ENCODE peak calls at places on chromosomes 5 and 9, in nine cellular contexts. One of them, this sample, is unnamed.

GRCh38 chr5:1429501-1429900 is 15.7 kb downstream of the SLC6A3 start:
- DNase-seq in MM.1S: no peak
- DNase-seq in upper lobe of left lung: peak
- DNase-seq in transverse colon: no peak
- DNase-seq in keratinocyte: no peak
- DNase-seq in psoas muscle: peak
- DNase-seq in AG04449: no peak
- DNase-seq in GM20000: no peak
- DNase-seq in brain microvascular endothelial cell: no peak
- DNase-seq in this sample: no peak

GRCh38 chr5:134289509-134290113 is 63.7 kb upstream of the PPP2CA start:
- DNase-seq in brain microvascular endothelial cell: peak
- DNase-seq in psoas muscle: no peak
- DNase-seq in MM.1S: peak
- DNase-seq in AG04449: peak
- DNase-seq in GM20000: peak
- DNase-seq in keratinocyte: peak
- DNase-seq in upper lobe of left lung: peak
- DNase-seq in transverse colon: peak
- DNase-seq in this sample: no peak

GRCh38 chr9:115353681-115354080 is 235.7 kb upstream of the TNC start:
- DNase-seq in AG04449: no peak
- DNase-seq in transverse colon: no peak
- DNase-seq in brain microvascular endothelial cell: no peak
- DNase-seq in MM.1S: peak
- DNase-seq in GM20000: no peak
- DNase-seq in keratinocyte: no peak
- DNase-seq in upper lobe of left lung: no peak
- DNase-seq in psoas muscle: no peak
- DNase-seq in this sample: no peak

GRCh38 chr9:108444400-108445358 is 411.1 kb downstream of the ACTL7B start:
- DNase-seq in psoas muscle: no peak
- DNase-seq in MM.1S: no peak
- DNase-seq in transverse colon: no peak
- DNase-seq in GM20000: no peak
- DNase-seq in AG04449: peak
- DNase-seq in keratinocyte: peak
- DNase-seq in brain microvascular endothelial cell: peak
- DNase-seq in upper lobe of left lung: peak
- DNase-seq in this sample: no peak

GRCh38 chr5:32001722-32002121 is 172.4 kb downstream of the GOLPH3 start:
- DNase-seq in transverse colon: no peak
- DNase-seq in AG04449: no peak
- DNase-seq in upper lobe of left lung: no peak
- DNase-seq in psoas muscle: no peak
- DNase-seq in keratinocyte: no peak
- DNase-seq in brain microvascular endothelial cell: no peak
- DNase-seq in MM.1S: no peak
- DNase-seq in GM20000: no peak
- DNase-seq in this sample: no peak

GRCh38 chr9:121607434-121608248 is 43.8 kb upstream of the DAB2IP start:
- DNase-seq in keratinocyte: no peak
- DNase-seq in transverse colon: no peak
- DNase-seq in GM20000: no peak
- DNase-seq in brain microvascular endothelial cell: peak
- DNase-seq in upper lobe of left lung: no peak
- DNase-seq in AG04449: peak
- DNase-seq in MM.1S: no peak
- DNase-seq in psoas muscle: peak
- DNase-seq in this sample: no peak

GRCh38 chr5:111830333-111830732 is 73.3 kb upstream of the NREP start:
- DNase-seq in psoas muscle: no peak
- DNase-seq in brain microvascular endothelial cell: peak
- DNase-seq in GM20000: no peak
- DNase-seq in keratinocyte: peak
- DNase-seq in MM.1S: no peak
- DNase-seq in upper lobe of left lung: no peak
- DNase-seq in transverse colon: no peak
- DNase-seq in AG04449: no peak
- DNase-seq in this sample: no peak

GRCh38 chr5:170818222-170818621 is 34.7 kb downstream of the GABRP start:
- DNase-seq in brain microvascular endothelial cell: peak
- DNase-seq in GM20000: no peak
- DNase-seq in keratinocyte: no peak
- DNase-seq in MM.1S: no peak
- DNase-seq in upper lobe of left lung: no peak
- DNase-seq in transverse colon: no peak
- DNase-seq in AG04449: peak
- DNase-seq in psoas muscle: no peak
- DNase-seq in this sample: no peak

GRCh38 chr9:83403864-83404263 is 134.3 kb downstream of the FRMD3 start:
- DNase-seq in MM.1S: no peak
- DNase-seq in keratinocyte: no peak
- DNase-seq in GM20000: no peak
- DNase-seq in brain microvascular endothelial cell: peak
- DNase-seq in upper lobe of left lung: no peak
- DNase-seq in psoas muscle: no peak
- DNase-seq in transverse colon: no peak
- DNase-seq in AG04449: peak
- DNase-seq in this sample: no peak

GRCh38 chr5:172795401-172795977 is 24.5 kb upstream of the DUSP1 start:
- DNase-seq in MM.1S: no peak
- DNase-seq in psoas muscle: peak
- DNase-seq in upper lobe of left lung: peak
- DNase-seq in transverse colon: peak
- DNase-seq in GM20000: no peak
- DNase-seq in AG04449: no peak
- DNase-seq in keratinocyte: no peak
- DNase-seq in brain microvascular endothelial cell: peak
- DNase-seq in this sample: no peak

GRCh38 chr5:107469485-107469884 is 201.3 kb downstream of the EFNA5 start:
- DNase-seq in GM20000: no peak
- DNase-seq in AG04449: peak
- DNase-seq in brain microvascular endothelial cell: peak
- DNase-seq in keratinocyte: peak
- DNase-seq in psoas muscle: no peak
- DNase-seq in MM.1S: no peak
- DNase-seq in transverse colon: no peak
- DNase-seq in upper lobe of left lung: no peak
- DNase-seq in this sample: no peak

GRCh38 chr9:120912958-120913672 is 13.5 kb downstream of the TRAF1 start:
- DNase-seq in GM20000: no peak
- DNase-seq in keratinocyte: no peak
- DNase-seq in psoas muscle: no peak
- DNase-seq in MM.1S: no peak
- DNase-seq in upper lobe of left lung: no peak
- DNase-seq in transverse colon: no peak
- DNase-seq in brain microvascular endothelial cell: no peak
- DNase-seq in AG04449: no peak
- DNase-seq in this sample: no peak

GRCh38 chr9:84866402-84866801 is 196.9 kb downstream of the NTRK2 start:
- DNase-seq in brain microvascular endothelial cell: no peak
- DNase-seq in GM20000: no peak
- DNase-seq in MM.1S: no peak
- DNase-seq in psoas muscle: no peak
- DNase-seq in upper lobe of left lung: no peak
- DNase-seq in transverse colon: no peak
- DNase-seq in AG04449: no peak
- DNase-seq in keratinocyte: no peak
- DNase-seq in this sample: no peak

GRCh38 chr9:84862786-84863185 is 193.3 kb downstream of the NTRK2 start:
- DNase-seq in psoas muscle: no peak
- DNase-seq in transverse colon: no peak
- DNase-seq in brain microvascular endothelial cell: peak
- DNase-seq in GM20000: no peak
- DNase-seq in AG04449: no peak
- DNase-seq in upper lobe of left lung: peak
- DNase-seq in MM.1S: no peak
- DNase-seq in keratinocyte: peak
- DNase-seq in this sample: no peak

GRCh38 chr9:84869091-84869490 is 199.6 kb downstream of the NTRK2 start:
- DNase-seq in GM20000: no peak
- DNase-seq in MM.1S: no peak
- DNase-seq in brain microvascular endothelial cell: no peak
- DNase-seq in transverse colon: no peak
- DNase-seq in AG04449: no peak
- DNase-seq in psoas muscle: no peak
- DNase-seq in upper lobe of left lung: no peak
- DNase-seq in keratinocyte: no peak
- DNase-seq in this sample: no peak

GRCh38 chr9:84863372-84863771 is 193.8 kb downstream of the NTRK2 start:
- DNase-seq in brain microvascular endothelial cell: no peak
- DNase-seq in psoas muscle: no peak
- DNase-seq in GM20000: no peak
- DNase-seq in upper lobe of left lung: no peak
- DNase-seq in MM.1S: no peak
- DNase-seq in AG04449: no peak
- DNase-seq in keratinocyte: no peak
- DNase-seq in transverse colon: no peak
- DNase-seq in this sample: no peak

GRCh38 chr9:84867171-84867570 is 197.6 kb downstream of the NTRK2 start:
- DNase-seq in transverse colon: no peak
- DNase-seq in GM20000: no peak
- DNase-seq in brain microvascular endothelial cell: no peak
- DNase-seq in upper lobe of left lung: no peak
- DNase-seq in keratinocyte: no peak
- DNase-seq in psoas muscle: no peak
- DNase-seq in MM.1S: no peak
- DNase-seq in AG04449: no peak
- DNase-seq in this sample: no peak
- TF ChIP-seq CTCF in transverse colon: no peak
- TF ChIP-seq CTCF in GM20000: no peak
- TF ChIP-seq CTCF in brain microvascular endothelial cell: no peak
- TF ChIP-seq CTCF in upper lobe of left lung: no peak
- TF ChIP-seq CTCF in keratinocyte: no peak
- TF ChIP-seq CTCF in psoas muscle: no peak
- TF ChIP-seq CTCF in MM.1S: no peak
- TF ChIP-seq CTCF in AG04449: no peak
- TF ChIP-seq CTCF in this sample: no peak

GRCh38 chr5:105638437-105638836 is 2032.3 kb downstream of the EFNA5 start:
- DNase-seq in upper lobe of left lung: no peak
- DNase-seq in brain microvascular endothelial cell: no peak
- DNase-seq in AG04449: no peak
- DNase-seq in MM.1S: no peak
- DNase-seq in keratinocyte: no peak
- DNase-seq in psoas muscle: no peak
- DNase-seq in transverse colon: no peak
- DNase-seq in GM20000: no peak
- DNase-seq in this sample: no peak
- TF ChIP-seq CTCF in upper lobe of left lung: no peak
- TF ChIP-seq CTCF in brain microvascular endothelial cell: no peak
- TF ChIP-seq CTCF in AG04449: no peak
- TF ChIP-seq CTCF in MM.1S: no peak
- TF ChIP-seq CTCF in keratinocyte: no peak
- TF ChIP-seq CTCF in psoas muscle: no peak
- TF ChIP-seq CTCF in transverse colon: no peak
- TF ChIP-seq CTCF in GM20000: no peak
- TF ChIP-seq CTCF in this sample: no peak

DNA sequence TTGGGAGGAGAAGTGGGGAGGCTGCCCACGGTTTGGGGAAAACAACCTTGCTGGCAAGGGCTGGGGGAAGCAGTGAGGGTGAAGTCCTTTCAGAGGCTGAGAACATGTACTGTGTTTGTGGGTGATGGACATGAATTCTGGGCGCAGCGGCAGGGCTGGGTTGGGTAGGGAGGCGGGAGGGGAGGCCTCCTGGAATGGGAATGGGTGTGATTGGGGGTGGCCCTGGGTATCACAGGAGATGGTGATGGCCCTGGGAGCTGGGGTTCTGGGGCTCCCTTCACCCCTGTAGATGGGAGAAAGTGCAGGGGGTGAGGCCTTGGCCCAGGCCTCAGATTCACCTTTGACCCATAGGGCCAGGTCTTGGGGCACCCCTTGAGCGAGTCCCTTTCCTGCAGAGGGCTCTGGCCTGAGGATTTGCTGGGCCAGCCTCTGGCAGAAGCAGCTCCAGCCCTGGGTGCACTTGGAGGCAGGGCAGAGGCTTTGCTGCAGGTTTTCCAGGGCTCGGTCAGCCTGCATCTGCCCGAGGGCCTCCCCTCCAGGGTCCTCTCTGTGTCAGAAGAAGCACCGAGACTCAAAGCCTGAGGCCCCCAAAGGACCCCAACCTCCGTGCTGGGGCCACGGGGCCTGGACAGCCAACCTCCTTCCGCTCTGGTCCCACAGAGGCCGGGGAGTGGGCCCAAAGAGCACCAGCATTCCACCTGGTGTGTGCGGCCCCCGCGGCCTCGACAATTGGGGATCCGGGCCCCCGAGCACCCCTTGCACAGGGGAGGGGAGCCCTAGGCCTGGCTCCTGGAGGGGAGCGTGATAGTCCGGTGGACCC is 1.4 kb upstream of the TOR4A start:
- DNase-seq in keratinocyte: no peak
- DNase-seq in AG04449: no peak
- DNase-seq in transverse colon: no peak
- DNase-seq in upper lobe of left lung: no peak
- DNase-seq in brain microvascular endothelial cell: no peak
- DNase-seq in psoas muscle: no peak
- DNase-seq in GM20000: no peak
- DNase-seq in MM.1S: no peak
- DNase-seq in this sample: no peak
- TF ChIP-seq CTCF in keratinocyte: no peak
- TF ChIP-seq CTCF in AG04449: no peak
- TF ChIP-seq CTCF in transverse colon: no peak
- TF ChIP-seq CTCF in upper lobe of left lung: no peak
- TF ChIP-seq CTCF in brain microvascular endothelial cell: no peak
- TF ChIP-seq CTCF in psoas muscle: no peak
- TF ChIP-seq CTCF in GM20000: no peak
- TF ChIP-seq CTCF in MM.1S: no peak
- TF ChIP-seq CTCF in this sample: no peak

GRCh38 chr9:70121818-70122436 is 78.3 kb downstream of the MAMDC2 start:
- DNase-seq in MM.1S: no peak
- DNase-seq in GM20000: no peak
- DNase-seq in keratinocyte: no peak
- DNase-seq in brain microvascular endothelial cell: no peak
- DNase-seq in AG04449: no peak
- DNase-seq in psoas muscle: no peak
- DNase-seq in transverse colon: no peak
- DNase-seq in upper lobe of left lung: no peak
- DNase-seq in this sample: no peak

GRCh38 chr9:70117835-70118319 is 74.2 kb downstream of the MAMDC2 start:
- DNase-seq in psoas muscle: no peak
- DNase-seq in GM20000: no peak
- DNase-seq in transverse colon: no peak
- DNase-seq in AG04449: peak
- DNase-seq in keratinocyte: no peak
- DNase-seq in MM.1S: no peak
- DNase-seq in upper lobe of left lung: no peak
- DNase-seq in brain microvascular endothelial cell: peak
- DNase-seq in this sample: no peak

GRCh38 chr9:70123695-70124094 is 80.0 kb downstream of the MAMDC2 start:
- DNase-seq in AG04449: no peak
- DNase-seq in upper lobe of left lung: no peak
- DNase-seq in brain microvascular endothelial cell: no peak
- DNase-seq in transverse colon: no peak
- DNase-seq in GM20000: no peak
- DNase-seq in keratinocyte: no peak
- DNase-seq in MM.1S: no peak
- DNase-seq in psoas muscle: no peak
- DNase-seq in this sample: no peak

GRCh38 chr9:70119786-70120185 is 76.1 kb downstream of the MAMDC2 start:
- DNase-seq in brain microvascular endothelial cell: no peak
- DNase-seq in GM20000: no peak
- DNase-seq in MM.1S: no peak
- DNase-seq in keratinocyte: no peak
- DNase-seq in AG04449: no peak
- DNase-seq in upper lobe of left lung: no peak
- DNase-seq in transverse colon: no peak
- DNase-seq in psoas muscle: no peak
- DNase-seq in this sample: no peak

GRCh38 chr9:70120834-70121510 is 77.3 kb downstream of the MAMDC2 start:
- DNase-seq in brain microvascular endothelial cell: peak
- DNase-seq in AG04449: peak
- DNase-seq in upper lobe of left lung: no peak
- DNase-seq in GM20000: no peak
- DNase-seq in keratinocyte: peak
- DNase-seq in MM.1S: no peak
- DNase-seq in transverse colon: peak
- DNase-seq in psoas muscle: peak
- DNase-seq in this sample: no peak
- TF ChIP-seq CTCF in brain microvascular endothelial cell: peak
- TF ChIP-seq CTCF in AG04449: peak
- TF ChIP-seq CTCF in upper lobe of left lung: no peak
- TF ChIP-seq CTCF in GM20000: no peak
- TF ChIP-seq CTCF in keratinocyte: peak
- TF ChIP-seq CTCF in MM.1S: no peak
- TF ChIP-seq CTCF in transverse colon: no peak
- TF ChIP-seq CTCF in psoas muscle: peak
- TF ChIP-seq CTCF in this sample: no peak

This sample was measured in natural killer cell.